ENCODE peak calls at places on chromosomes 2 and 18, in four cellular contexts. One of them, this sample, is unnamed.

GRCh38 chr2:189412330-189412953 is 28.8 kb upstream of the WDR75 start:
- DNase-seq in GM12878: no peak
- DNase-seq in HCT116: peak
- DNase-seq in H1: no peak
- DNase-seq in this sample: peak

GRCh38 chr2:124283090-124283489 is 258.0 kb downstream of the CNTNAP5 start:
- DNase-seq in GM12878: no peak
- DNase-seq in HCT116: no peak
- DNase-seq in H1: no peak
- DNase-seq in this sample: no peak

GRCh38 chr2:98805412-98806265 is 74.7 kb upstream of the MGAT4A start:
- DNase-seq in GM12878: no peak
- DNase-seq in HCT116: no peak
- DNase-seq in H1: no peak
- DNase-seq in this sample: no peak

GRCh38 chr2:136392897-136393296 is 274.9 kb upstream of the CXCR4 start:
- DNase-seq in GM12878: no peak
- DNase-seq in HCT116: no peak
- DNase-seq in H1: no peak
- DNase-seq in this sample: no peak

GRCh38 chr18:27423581-27423980 is 238.5 kb upstream of the CHST9 start:
- DNase-seq in GM12878: no peak
- DNase-seq in HCT116: no peak
- DNase-seq in H1: no peak
- DNase-seq in this sample: no peak

GRCh38 chr2:152961376-152961775 is 243.0 kb downstream of the ARL6IP6 start:
- DNase-seq in GM12878: no peak
- DNase-seq in HCT116: no peak
- DNase-seq in H1: no peak
- DNase-seq in this sample: no peak

GRCh38 chr18:77077836-77078456 is 54.6 kb downstream of the MBP start:
- DNase-seq in GM12878: no peak
- DNase-seq in HCT116: no peak
- DNase-seq in H1: no peak
- DNase-seq in this sample: no peak

GRCh38 chr2:41939410-41939775 is 108.4 kb upstream of the PKDCC start:
- DNase-seq in GM12878: no peak
- DNase-seq in HCT116: no peak
- DNase-seq in H1: no peak
- DNase-seq in this sample: no peak

GRCh38 chr2:13106302-13106701 is 389.6 kb downstream of the TRIB2 start:
- DNase-seq in GM12878: no peak
- DNase-seq in HCT116: no peak
- DNase-seq in H1: no peak
- DNase-seq in this sample: no peak

DNA sequence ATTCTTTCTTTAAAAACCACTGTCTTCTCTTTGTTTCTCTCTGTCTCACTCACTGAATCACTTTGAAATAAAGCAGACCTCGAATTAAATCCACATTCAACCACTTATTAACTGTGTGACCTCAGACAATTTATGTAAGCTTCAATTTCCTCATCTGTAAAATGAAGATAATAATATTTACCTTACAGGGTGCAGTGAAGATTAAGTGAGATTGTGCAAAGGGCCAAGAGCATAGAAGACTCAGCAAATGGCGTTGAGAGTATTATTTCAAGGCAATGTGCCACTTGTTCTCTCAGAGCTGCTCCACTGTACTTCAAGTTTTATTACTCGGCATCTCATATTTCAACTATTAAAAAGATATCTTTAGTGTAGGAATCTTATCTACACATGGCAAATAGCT is 454.2 kb upstream of the HNRNPA3 start:
- DNase-seq in GM12878: no peak
- DNase-seq in HCT116: no peak
- DNase-seq in H1: no peak
- DNase-seq in this sample: no peak
- TF ChIP-seq EZH2 in GM12878: no peak
- TF ChIP-seq EZH2 in HCT116: no peak
- TF ChIP-seq EZH2 in H1: no peak
- TF ChIP-seq EZH2 in this sample: no peak

GRCh38 chr18:48323151-48323550 is 86.0 kb downstream of the ZBTB7C start:
- DNase-seq in GM12878: no peak
- DNase-seq in HCT116: no peak
- DNase-seq in H1: no peak
- DNase-seq in this sample: no peak

GRCh38 chr18:48324651-48325050 is 84.5 kb downstream of the ZBTB7C start:
- DNase-seq in GM12878: no peak
- DNase-seq in HCT116: no peak
- DNase-seq in H1: no peak
- DNase-seq in this sample: no peak

GRCh38 chr18:48326901-48327675 is 82.1 kb downstream of the ZBTB7C start:
- DNase-seq in GM12878: no peak
- DNase-seq in HCT116: no peak
- DNase-seq in H1: no peak
- DNase-seq in this sample: no peak

GRCh38 chr18:48328473-48329205 is 80.5 kb downstream of the ZBTB7C start:
- DNase-seq in GM12878: no peak
- DNase-seq in HCT116: peak
- DNase-seq in H1: no peak
- DNase-seq in this sample: no peak

GRCh38 chr18:48325115-48325670 is 84.0 kb downstream of the ZBTB7C start:
- DNase-seq in GM12878: no peak
- DNase-seq in HCT116: no peak
- DNase-seq in H1: no peak
- DNase-seq in this sample: no peak
- TF ChIP-seq EGR1 in GM12878: no peak
- TF ChIP-seq EGR1 in HCT116: no peak
- TF ChIP-seq EGR1 in H1: no peak
- TF ChIP-seq EGR1 in this sample: no peak

GRCh38 chr2:63059434-63060078 is 8.9 kb downstream of the OTX1 start:
- DNase-seq in GM12878: no peak
- DNase-seq in HCT116: no peak
- DNase-seq in H1: no peak
- DNase-seq in this sample: no peak
- TF ChIP-seq EZH2 in GM12878: no peak
- TF ChIP-seq EZH2 in HCT116: no peak
- TF ChIP-seq EZH2 in H1: peak
- TF ChIP-seq EZH2 in this sample: no peak

GRCh38 chr2:222722327-222722946 is 51.0 kb downstream of the MOGAT1 start:
- DNase-seq in GM12878: peak
- DNase-seq in HCT116: no peak
- DNase-seq in H1: no peak
- DNase-seq in this sample: no peak
- TF ChIP-seq EGR1 in GM12878: no peak
- TF ChIP-seq EGR1 in HCT116: no peak
- TF ChIP-seq EGR1 in H1: no peak
- TF ChIP-seq EGR1 in this sample: no peak

GRCh38 chr2:105746177-105747080 is 1.7 kb downstream of the NCK2 start:
- DNase-seq in GM12878: peak
- DNase-seq in HCT116: no peak
- DNase-seq in H1: no peak
- DNase-seq in this sample: peak

GRCh38 chr2:105747254-105747909 is 2.7 kb downstream of the NCK2 start:
- DNase-seq in GM12878: no peak
- DNase-seq in HCT116: no peak
- DNase-seq in H1: no peak
- DNase-seq in this sample: no peak

GRCh38 chr2:105744909-105745853 is at the start of gene NCK2:
- DNase-seq in GM12878: no peak
- DNase-seq in HCT116: no peak
- DNase-seq in H1: no peak
- DNase-seq in this sample: peak

GRCh38 chr2:105741617-105742016 is 3.1 kb upstream of the NCK2 start:
- DNase-seq in GM12878: no peak
- DNase-seq in HCT116: no peak
- DNase-seq in H1: no peak
- DNase-seq in this sample: no peak

GRCh38 chr2:105744091-105744908 is 412 bp upstream of the NCK2 start:
- DNase-seq in GM12878: no peak
- DNase-seq in HCT116: no peak
- DNase-seq in H1: no peak
- DNase-seq in this sample: peak
- TF ChIP-seq EZH2 in GM12878: no peak
- TF ChIP-seq EZH2 in HCT116: no peak
- TF ChIP-seq EZH2 in H1: no peak
- TF ChIP-seq EZH2 in this sample: no peak